ENCODE peak calls at places on chromosomes 5 and 9, in four cellular contexts. F is GM23248, Z is right lobe of liver, I is Peyer's patch. D is an unnamed sample.

GRCh38 chr5:149450199-149450598 is 71.1 kb upstream of the IL17B start:
- DNase-seq in F (peak; percentile 69), Z (peak; percentile 57), I (peak; percentile 62), D (no peak)

GRCh38 chr9:17453751-17454150 is 125.1 kb upstream of the SH3GL2 start:
- DNase-seq in F (no peak), Z (no peak), I (no peak), D (no peak)

GRCh38 chr9:134305533-134305932 is 20.7 kb upstream of the RXRA start:
- DNase-seq in F (no peak), Z (no peak), I (no peak), D (no peak)

GRCh38 chr9:114344188-114344566 is 14.5 kb downstream of the ORM2 start:
- DNase-seq in F (no peak), Z (no peak), I (no peak), D (no peak)

GRCh38 chr9:124411514-124412227 is 3.6 kb downstream of the PSMB7 start:
- DNase-seq in F (peak; percentile 89), Z (no peak), I (no peak), D (no peak)

GRCh38 chr5:42886612-42887011 is 74.9 kb upstream of the SELENOP start:
- DNase-seq in F (no peak), Z (no peak), I (no peak), D (no peak)

GRCh38 chr5:153613143-153613542 is 122.7 kb downstream of the GRIA1 start:
- DNase-seq in F (peak; percentile 47), Z (no peak), I (no peak), D (no peak)

GRCh38 chr5:132102101-132102701 is 28.6 kb downstream of the CSF2 start:
- DNase-seq in F (no peak), Z (no peak), I (no peak), D (peak; percentile 44)

GRCh38 chr5:143206194-143207053 is 197.1 kb downstream of the NR3C1 start:
- DNase-seq in F (no peak), Z (no peak), I (no peak), D (no peak)

GRCh38 chr9:121133104-121133816 is 58.5 kb downstream of the CNTRL start:
- DNase-seq in F (no peak), Z (no peak), I (peak; percentile 88), D (peak; percentile 91)

GRCh38 chr5:80915716-80916115 is 44.4 kb upstream of the RASGRF2 start:
- DNase-seq in F (peak; percentile 17), Z (no peak), I (no peak), D (no peak)

GRCh38 chr5:114363837-114364236 is 2.0 kb downstream of the KCNN2 start:
- DNase-seq in F (no peak), Z (no peak), I (no peak), D (no peak)

GRCh38 chr5:10528056-10528816 is 35.6 kb upstream of the ANKRD33B start:
- DNase-seq in F (peak; percentile 82), Z (no peak), I (peak; percentile 15), D (no peak)

GRCh38 chr5:82274343-82275266 is 3.5 kb downstream of the RPS23 start:
- DNase-seq in F (no peak), Z (no peak), I (no peak), D (no peak)

GRCh38 chr5:158739941-158740340 is 359.8 kb downstream of the EBF1 start:
- DNase-seq in F (peak; percentile 63), Z (no peak), I (no peak), D (no peak)

GRCh38 chr5:34817558-34818351 is 21.2 kb upstream of the TTC23L start:
- DNase-seq in F (peak; percentile 35), Z (no peak), I (no peak), D (no peak)

GRCh38 chr9:97710356-97711222 is 13.4 kb upstream of the XPA start:
- DNase-seq in F (peak; percentile 85), Z (no peak), I (peak; percentile 70), D (peak; percentile 65)

GRCh38 chr5:60382761-60383160 is 317.2 kb downstream of the DEPDC1B start:
- DNase-seq in F (peak; percentile 55), Z (no peak), I (no peak), D (no peak)

GRCh38 chr9:35716236-35716635 is 15.8 kb downstream of the TLN1 start:
- DNase-seq in F (peak; percentile 34), Z (no peak), I (no peak), D (no peak)

GRCh38 chr9:70049672-70050271 is 6.1 kb downstream of the MAMDC2 start:
- DNase-seq in F (peak; percentile 77), Z (no peak), I (peak; percentile 78), D (no peak)

GRCh38 chr9:137485343-137486140 is 26.4 kb upstream of the NSMF start:
- DNase-seq in F (no peak), Z (no peak), I (no peak), D (no peak)

GRCh38 chr5:123211084-123211483 is 122.0 kb downstream of the PRDM6 start:
- DNase-seq in F (no peak), Z (no peak), I (no peak), D (no peak)

GRCh38 chr5:14331377-14331776 is 188.2 kb downstream of the TRIO start:
- DNase-seq in F (no peak), Z (no peak), I (no peak), D (no peak)

GRCh38 chr9:95225016-95225745 is 92.3 kb downstream of the FANCC start:
- DNase-seq in F (no peak), Z (no peak), I (no peak), D (no peak)

GRCh38 chr5:68148096-68148495 is 67.5 kb upstream of the PIK3R1 start:
- DNase-seq in F (no peak), Z (no peak), I (no peak), D (no peak)

GRCh38 chr5:175809531-175810121 is 61.8 kb upstream of the CPLX2 start:
- DNase-seq in F (peak; percentile 84), Z (no peak), I (no peak), D (no peak)

GRCh38 chr9:137021979-137022619 is 5.9 kb downstream of the ABCA2 start:
- DNase-seq in F (peak; percentile 85), Z (peak; percentile 94), I (peak; percentile 96), D (peak; percentile 44)

GRCh38 chr5:176943816-176944215 is 44.7 kb upstream of the HK3 start:
- DNase-seq in F (no peak), Z (no peak), I (no peak), D (no peak)

GRCh38 chr5:31194892-31195291 is 1.4 kb downstream of the CDH6 start:
- DNase-seq in F (peak; percentile 39), Z (no peak), I (no peak), D (no peak)

GRCh38 chr5:31193591-31194457 is at the start of gene CDH6:
- DNase-seq in F (peak; percentile 62), Z (peak; percentile 30), I (no peak), D (no peak)

GRCh38 chr5:31193026-31193425 is 460 bp upstream of the CDH6 start:
- DNase-seq in F (no peak), Z (no peak), I (no peak), D (no peak)

GRCh38 chr5:31196309-31196708 is 2.8 kb downstream of the CDH6 start:
- DNase-seq in F (peak; percentile 10), Z (no peak), I (no peak), D (no peak)

GRCh38 chr5:31194458-31194808 is 947 bp downstream of the CDH6 start:
- DNase-seq in F (peak; percentile 47), Z (no peak), I (no peak), D (no peak)
- H3K27me3 ChIP-seq in F (peaks cover 27% of the 10 kb centered on the region), Z (peaks cover 12% of the 10 kb centered on the region), I (no peaks in the 10 kb centered on the region), D (peaks cover 5% of the 10 kb centered on the region)

GRCh38 chr9:98885575-98886292 is 58.0 kb upstream of the COL15A1 start:
- DNase-seq in F (no peak), Z (no peak), I (no peak), D (no peak)
- H3K27me3 ChIP-seq in F (no peaks in the 10 kb centered on the region), Z (no peaks in the 10 kb centered on the region), I (no peaks in the 10 kb centered on the region), D (no peaks in the 10 kb centered on the region)

DNA sequence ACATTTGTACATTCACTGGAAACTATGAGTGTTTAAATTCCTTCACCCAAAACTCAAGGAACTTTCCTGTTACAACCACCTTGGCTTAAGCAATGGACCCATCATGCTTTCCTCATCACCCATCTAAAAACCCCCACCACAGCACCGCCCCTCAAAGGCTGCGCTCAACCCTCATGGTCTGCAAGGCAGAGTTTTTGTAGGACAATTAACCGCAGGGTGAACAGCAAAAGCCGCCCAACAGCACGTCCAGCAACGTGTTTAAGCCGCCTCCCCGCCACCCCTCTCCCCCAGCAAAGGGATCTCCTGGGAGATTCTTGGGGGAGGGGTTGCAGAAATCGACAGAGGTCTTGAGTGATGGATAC is 2.0 kb downstream of the ROR2 start:
- DNase-seq in F (peak; percentile 61), Z (no peak), I (no peak), D (no peak)
- H3K27me3 ChIP-seq in F (no peaks in the 10 kb centered on the region), Z (peaks cover 34% of the 10 kb centered on the region), I (no peaks in the 10 kb centered on the region), D (peaks cover 18% of the 10 kb centered on the region)

GRCh38 chr5:135038829-135039525 is 4.9 kb upstream of the PITX1 start:
- DNase-seq in F (peak; percentile 22), Z (no peak), I (no peak), D (no peak)
- H3K27me3 ChIP-seq in F (peaks cover 89% of the 10 kb centered on the region), Z (peaks cover 53% of the 10 kb centered on the region), I (no peaks in the 10 kb centered on the region), D (peaks cover 54% of the 10 kb centered on the region)